ENCODE peak calls at places on chromosome 9, in ten cellular contexts. C, L, Y, W, K, H, F, D, S and Z are unnamed samples.
A peak's percentile ranks its signal among the peaks of the same experiment; 100 is the strongest.

GRCh38 chr9:132160802-132161742 is 786 bp upstream of the NTNG2 start:
- DNase-seq in C (no peak), L (peak; percentile 20), Y (peak; percentile 34), W (peak; percentile 74), K (peak; percentile 56), H (peak; percentile 73), F (peak; percentile 61), D (peak; percentile 73), S (no peak), Z (peak; percentile 85)

GRCh38 chr9:4630836-4631235 is 31.3 kb upstream of the PLPP6 start:
- DNase-seq in C (no peak), L (no peak), Y (no peak), W (peak; percentile 7), K (no peak), H (no peak), F (no peak), D (peak; percentile 4), S (no peak), Z (no peak)

GRCh38 chr9:134211811-134212460 is 47.6 kb upstream of the RNU6ATAC start:
- DNase-seq in C (no peak), L (peak; percentile 7), Y (no peak), W (no peak), K (no peak), H (no peak), F (no peak), D (no peak), S (no peak), Z (no peak)

GRCh38 chr9:93193373-93193725 is 9.4 kb downstream of the WNK2 start:
- DNase-seq in C (no peak), L (no peak), Y (peak; percentile 81), W (no peak), K (no peak), H (no peak), F (no peak), D (no peak), S (no peak), Z (no peak)

GRCh38 chr9:133063500-133064231 is 1.9 kb downstream of the CEL start:
- DNase-seq in C (no peak), L (no peak), Y (no peak), W (no peak), K (no peak), H (no peak), F (no peak), D (no peak), S (no peak), Z (no peak)

GRCh38 chr9:125700791-125701190 is 6.2 kb downstream of the MAPKAP1 start:
- DNase-seq in C (no peak), L (no peak), Y (no peak), W (no peak), K (peak; percentile 85), H (no peak), F (no peak), D (peak; percentile 57), S (no peak), Z (peak; percentile 54)

GRCh38 chr9:121640076-121640475 is 11.4 kb upstream of the DAB2IP start:
- DNase-seq in C (peak; percentile 71), L (peak; percentile 56), Y (peak; percentile 85), W (no peak), K (no peak), H (peak; percentile 25), F (peak; percentile 16), D (peak; percentile 47), S (peak; percentile 63), Z (peak; percentile 60)

GRCh38 chr9:100575765-100576368 is 2.0 kb upstream of the CAVIN4 start:
- DNase-seq in C (no peak), L (no peak), Y (no peak), W (peak; percentile 86), K (peak; percentile 90), H (peak; percentile 38), F (no peak), D (peak; percentile 23), S (no peak), Z (peak; percentile 69)

GRCh38 chr9:97412628-97413382 is 909 bp downstream of the TDRD7 start:
- DNase-seq in C (no peak), L (no peak), Y (no peak), W (no peak), K (peak; percentile 19), H (peak; percentile 27), F (no peak), D (no peak), S (no peak), Z (no peak)

GRCh38 chr9:137688725-137689124 is 69.9 kb downstream of the EHMT1 start:
- DNase-seq in C (peak; percentile 42), L (no peak), Y (no peak), W (no peak), K (no peak), H (peak; percentile 35), F (no peak), D (peak; percentile 54), S (no peak), Z (no peak)

GRCh38 chr9:111961575-111961974 is 65.0 kb downstream of the UGCG start:
- DNase-seq in C (no peak), L (peak; percentile 18), Y (peak; percentile 68), W (peak; percentile 73), K (peak; percentile 78), H (no peak), F (no peak), D (peak; percentile 96), S (no peak), Z (peak; percentile 93)